ENCODE peak calls at places on chromosomes 2 and 18, in seven cellular contexts. One of them, this sample, is unnamed.

GRCh38 chr18:13660510-13660909 is 65.8 kb downstream of the FAM210A start:
- DNase-seq in IMR-90: no peak
- DNase-seq in H1: no peak
- DNase-seq in trophoblast cell: no peak
- DNase-seq in neuronal stem cell: no peak
- DNase-seq in mesendoderm: peak; percentile 41
- DNase-seq in H9: no peak
- DNase-seq in this sample: no peak

GRCh38 chr2:113174369-113174735 is 581 bp downstream of the PSD4 start:
- DNase-seq in IMR-90: no peak
- DNase-seq in H1: no peak
- DNase-seq in trophoblast cell: no peak
- DNase-seq in neuronal stem cell: no peak
- DNase-seq in mesendoderm: no peak
- DNase-seq in H9: no peak
- DNase-seq in this sample: no peak

GRCh38 chr18:61643884-61644647 is 248.7 kb downstream of the RNF152 start:
- DNase-seq in IMR-90: no peak
- DNase-seq in H1: no peak
- DNase-seq in trophoblast cell: no peak
- DNase-seq in neuronal stem cell: no peak
- DNase-seq in mesendoderm: no peak
- DNase-seq in H9: no peak
- DNase-seq in this sample: no peak

GRCh38 chr2:236673126-236673822 is 103.6 kb downstream of the ACKR3 start:
- DNase-seq in IMR-90: no peak
- DNase-seq in H1: no peak
- DNase-seq in trophoblast cell: no peak
- DNase-seq in neuronal stem cell: no peak
- DNase-seq in mesendoderm: no peak
- DNase-seq in H9: peak; percentile 11
- DNase-seq in this sample: no peak

GRCh38 chr2:206211657-206212255 is 52.1 kb downstream of the EEF1B2 start:
- DNase-seq in IMR-90: peak; percentile 22
- DNase-seq in H1: no peak
- DNase-seq in trophoblast cell: peak; percentile 64
- DNase-seq in neuronal stem cell: no peak
- DNase-seq in mesendoderm: peak; percentile 39
- DNase-seq in H9: no peak
- DNase-seq in this sample: peak; percentile 29

GRCh38 chr2:234411793-234412192 is 85.1 kb downstream of the ARL4C start:
- DNase-seq in IMR-90: no peak
- DNase-seq in H1: no peak
- DNase-seq in trophoblast cell: no peak
- DNase-seq in neuronal stem cell: no peak
- DNase-seq in mesendoderm: no peak
- DNase-seq in H9: no peak
- DNase-seq in this sample: no peak

GRCh38 chr2:88658318-88658717 is 31.1 kb upstream of the EIF2AK3 start:
- DNase-seq in IMR-90: peak; percentile 79
- DNase-seq in H1: no peak
- DNase-seq in trophoblast cell: peak; percentile 37
- DNase-seq in neuronal stem cell: no peak
- DNase-seq in mesendoderm: no peak
- DNase-seq in H9: no peak
- DNase-seq in this sample: peak; percentile 12

GRCh38 chr18:63676526-63676925 is 14.8 kb upstream of the SERPINB3 start:
- DNase-seq in IMR-90: no peak
- DNase-seq in H1: no peak
- DNase-seq in trophoblast cell: peak; percentile 66
- DNase-seq in neuronal stem cell: peak; percentile 20
- DNase-seq in mesendoderm: peak; percentile 71
- DNase-seq in H9: peak; percentile 59
- DNase-seq in this sample: no peak

GRCh38 chr2:159893439-159893838 is 95.4 kb upstream of the CD302 start:
- DNase-seq in IMR-90: no peak
- DNase-seq in H1: no peak
- DNase-seq in trophoblast cell: no peak
- DNase-seq in neuronal stem cell: no peak
- DNase-seq in mesendoderm: no peak
- DNase-seq in H9: no peak
- DNase-seq in this sample: no peak

GRCh38 chr18:14912967-14913366 is 165.0 kb downstream of the ANKRD30B start:
- DNase-seq in IMR-90: no peak
- DNase-seq in H1: no peak
- DNase-seq in trophoblast cell: no peak
- DNase-seq in neuronal stem cell: no peak
- DNase-seq in mesendoderm: no peak
- DNase-seq in H9: no peak
- DNase-seq in this sample: no peak

GRCh38 chr2:64063924-64064331 is 44.7 kb upstream of the VPS54 start:
- DNase-seq in IMR-90: peak; percentile 82
- DNase-seq in H1: no peak
- DNase-seq in trophoblast cell: no peak
- DNase-seq in neuronal stem cell: no peak
- DNase-seq in mesendoderm: peak; percentile 87
- DNase-seq in H9: peak; percentile 58
- DNase-seq in this sample: peak; percentile 70

GRCh38 chr2:241940329-241940728 is 70.8 kb downstream of the RTP5 start:
- DNase-seq in IMR-90: no peak
- DNase-seq in H1: no peak
- DNase-seq in trophoblast cell: no peak
- DNase-seq in neuronal stem cell: no peak
- DNase-seq in mesendoderm: peak; percentile 37
- DNase-seq in H9: no peak
- DNase-seq in this sample: no peak

GRCh38 chr2:196660264-196660663 is 20.7 kb downstream of the CCDC150 start:
- DNase-seq in IMR-90: peak; percentile 63
- DNase-seq in H1: no peak
- DNase-seq in trophoblast cell: peak; percentile 17
- DNase-seq in neuronal stem cell: no peak
- DNase-seq in mesendoderm: no peak
- DNase-seq in H9: no peak
- DNase-seq in this sample: peak; percentile 25

GRCh38 chr2:37322368-37322767 is 2.3 kb downstream of the PRKD3 start:
- DNase-seq in IMR-90: peak; percentile 43
- DNase-seq in H1: no peak
- DNase-seq in trophoblast cell: no peak
- DNase-seq in neuronal stem cell: no peak
- DNase-seq in mesendoderm: no peak
- DNase-seq in H9: no peak
- DNase-seq in this sample: no peak

GRCh38 chr2:63494968-63495367 is 93.3 kb downstream of the WDPCP start:
- DNase-seq in IMR-90: no peak
- DNase-seq in H1: no peak
- DNase-seq in trophoblast cell: peak; percentile 64
- DNase-seq in neuronal stem cell: no peak
- DNase-seq in mesendoderm: peak; percentile 23
- DNase-seq in H9: no peak
- DNase-seq in this sample: no peak

GRCh38 chr2:57884281-57884680 is 162.3 kb upstream of the VRK2 start:
- DNase-seq in IMR-90: no peak
- DNase-seq in H1: no peak
- DNase-seq in trophoblast cell: peak; percentile 86
- DNase-seq in neuronal stem cell: no peak
- DNase-seq in mesendoderm: no peak
- DNase-seq in H9: no peak
- DNase-seq in this sample: no peak

GRCh38 chr2:239942871-239943311 is 82.3 kb downstream of the NDUFA10 start:
- DNase-seq in IMR-90: no peak
- DNase-seq in H1: no peak
- DNase-seq in trophoblast cell: no peak
- DNase-seq in neuronal stem cell: no peak
- DNase-seq in mesendoderm: no peak
- DNase-seq in H9: no peak
- DNase-seq in this sample: no peak

GRCh38 chr2:16329421-16329820 is 336.2 kb downstream of the CYRIA start:
- DNase-seq in IMR-90: no peak
- DNase-seq in H1: no peak
- DNase-seq in trophoblast cell: no peak
- DNase-seq in neuronal stem cell: no peak
- DNase-seq in mesendoderm: no peak
- DNase-seq in H9: no peak
- DNase-seq in this sample: no peak

GRCh38 chr2:116510117-116510671 is 1304.3 kb upstream of the DDX18 start:
- DNase-seq in IMR-90: no peak
- DNase-seq in H1: no peak
- DNase-seq in trophoblast cell: peak; percentile 43
- DNase-seq in neuronal stem cell: peak; percentile 14
- DNase-seq in mesendoderm: peak; percentile 78
- DNase-seq in H9: peak; percentile 34
- DNase-seq in this sample: peak; percentile 31

GRCh38 chr2:204177977-204178522 is 241.5 kb downstream of the ICOS start:
- DNase-seq in IMR-90: no peak
- DNase-seq in H1: peak; percentile 29
- DNase-seq in trophoblast cell: peak; percentile 55
- DNase-seq in neuronal stem cell: peak; percentile 35
- DNase-seq in mesendoderm: peak; percentile 67
- DNase-seq in H9: peak; percentile 68
- DNase-seq in this sample: peak; percentile 3

GRCh38 chr2:105774781-105775337 is 30.1 kb downstream of the NCK2 start:
- DNase-seq in IMR-90: no peak
- DNase-seq in H1: no peak
- DNase-seq in trophoblast cell: no peak
- DNase-seq in neuronal stem cell: no peak
- DNase-seq in mesendoderm: no peak
- DNase-seq in H9: no peak
- DNase-seq in this sample: no peak

GRCh38 chr2:105772362-105772761 is 27.6 kb downstream of the NCK2 start:
- DNase-seq in IMR-90: no peak
- DNase-seq in H1: no peak
- DNase-seq in trophoblast cell: no peak
- DNase-seq in neuronal stem cell: no peak
- DNase-seq in mesendoderm: no peak
- DNase-seq in H9: no peak
- DNase-seq in this sample: no peak

GRCh38 chr2:105771841-105772240 is 27.1 kb downstream of the NCK2 start:
- DNase-seq in IMR-90: no peak
- DNase-seq in H1: no peak
- DNase-seq in trophoblast cell: no peak
- DNase-seq in neuronal stem cell: no peak
- DNase-seq in mesendoderm: no peak
- DNase-seq in H9: no peak
- DNase-seq in this sample: peak; percentile 74

GRCh38 chr2:105775809-105776559 is 31.3 kb downstream of the NCK2 start:
- DNase-seq in IMR-90: no peak
- DNase-seq in H1: no peak
- DNase-seq in trophoblast cell: no peak
- DNase-seq in neuronal stem cell: no peak
- DNase-seq in mesendoderm: no peak
- DNase-seq in H9: no peak
- DNase-seq in this sample: no peak

GRCh38 chr2:105773568-105773967 is 28.9 kb downstream of the NCK2 start:
- DNase-seq in IMR-90: no peak
- DNase-seq in H1: no peak
- DNase-seq in trophoblast cell: no peak
- DNase-seq in neuronal stem cell: no peak
- DNase-seq in mesendoderm: no peak
- DNase-seq in H9: no peak
- DNase-seq in this sample: no peak
- H3K18ac ChIP-seq in IMR-90: no peak overlapping the region
- H3K18ac ChIP-seq in H1: no peak overlapping the region
- H3K18ac ChIP-seq in trophoblast cell: no peak overlapping the region
- H3K18ac ChIP-seq in neuronal stem cell: no peak overlapping the region
- H3K18ac ChIP-seq in mesendoderm: no peak overlapping the region
- H3K18ac ChIP-seq in H9: no peak overlapping the region
- H3K18ac ChIP-seq in this sample: no peak overlapping the region

DNA sequence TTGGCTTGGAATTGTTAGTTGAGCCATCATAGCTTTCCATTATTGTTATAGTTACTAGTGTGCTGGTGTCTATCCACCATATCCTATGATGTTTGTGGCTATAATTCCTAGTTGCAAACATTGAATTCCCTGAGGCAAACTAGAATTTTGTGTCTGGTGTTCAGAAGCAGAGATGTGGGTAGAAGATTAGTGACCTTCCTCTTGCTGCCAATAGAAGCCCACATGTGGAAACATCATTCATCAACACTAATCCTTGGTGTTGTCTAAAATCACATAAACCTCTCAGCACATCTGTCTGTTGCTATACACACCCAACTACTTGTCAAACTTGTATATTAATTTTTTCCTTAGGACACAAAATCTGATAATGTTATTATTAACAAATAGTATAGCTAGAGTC is 374.1 kb downstream of the TGIF1 start:
- DNase-seq in IMR-90: no peak
- DNase-seq in H1: no peak
- DNase-seq in trophoblast cell: no peak
- DNase-seq in neuronal stem cell: no peak
- DNase-seq in mesendoderm: no peak
- DNase-seq in H9: no peak
- DNase-seq in this sample: no peak
- H3K18ac ChIP-seq in IMR-90: no peak overlapping the region
- H3K18ac ChIP-seq in H1: no peak overlapping the region
- H3K18ac ChIP-seq in trophoblast cell: no peak overlapping the region
- H3K18ac ChIP-seq in neuronal stem cell: no peak overlapping the region
- H3K18ac ChIP-seq in mesendoderm: no peak overlapping the region
- H3K18ac ChIP-seq in H9: no peak overlapping the region
- H3K18ac ChIP-seq in this sample: no peak overlapping the region

GRCh38 chr2:165196411-165196810 is 7.4 kb downstream of the SCN3A start:
- DNase-seq in IMR-90: no peak
- DNase-seq in H1: no peak
- DNase-seq in trophoblast cell: no peak
- DNase-seq in neuronal stem cell: no peak
- DNase-seq in mesendoderm: no peak
- DNase-seq in H9: no peak
- DNase-seq in this sample: no peak
- H3K18ac ChIP-seq in IMR-90: no peak overlapping the region
- H3K18ac ChIP-seq in H1: no peak overlapping the region
- H3K18ac ChIP-seq in trophoblast cell: no peak overlapping the region
- H3K18ac ChIP-seq in neuronal stem cell: no peak overlapping the region
- H3K18ac ChIP-seq in mesendoderm: no peak overlapping the region
- H3K18ac ChIP-seq in H9: no peak overlapping the region
- H3K18ac ChIP-seq in this sample: no peak overlapping the region

DNA sequence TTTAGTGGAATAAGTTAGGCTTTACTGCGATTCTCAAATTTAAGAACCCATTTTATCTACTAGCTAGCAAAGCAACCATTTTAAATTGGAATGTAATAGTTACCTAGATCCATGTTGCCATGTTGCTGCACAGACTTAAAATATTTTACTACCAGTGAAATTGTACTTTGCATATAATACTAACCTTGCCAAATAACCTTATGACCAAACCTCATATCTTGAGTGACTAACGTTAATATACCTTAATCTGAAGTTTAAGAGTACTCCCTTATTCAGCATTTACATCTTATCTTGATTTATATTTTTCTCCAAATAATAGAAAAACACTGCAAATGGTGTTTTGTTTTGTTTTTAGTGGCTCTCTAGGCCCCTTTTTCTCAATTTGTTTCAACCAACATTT is 50.3 kb upstream of the NAB1 start:
- DNase-seq in IMR-90: no peak
- DNase-seq in H1: no peak
- DNase-seq in trophoblast cell: no peak
- DNase-seq in neuronal stem cell: no peak
- DNase-seq in mesendoderm: no peak
- DNase-seq in H9: no peak
- DNase-seq in this sample: no peak
- H3K18ac ChIP-seq in IMR-90: no peak overlapping the region
- H3K18ac ChIP-seq in H1: no peak overlapping the region
- H3K18ac ChIP-seq in trophoblast cell: no peak overlapping the region
- H3K18ac ChIP-seq in neuronal stem cell: no peak overlapping the region
- H3K18ac ChIP-seq in mesendoderm: no peak overlapping the region
- H3K18ac ChIP-seq in H9: no peak overlapping the region
- H3K18ac ChIP-seq in this sample: no peak overlapping the region

This sample was measured in mesenchymal stem cell.